ENCODE peak calls at places on chromosomes 11 and 22, in four cellular contexts. One of them, this sample, is unnamed.

GRCh38 chr11:87437844-87438223 is 400.1 kb downstream of the TMEM135 start:
- DNase-seq in neural crest cell: no peak
- DNase-seq in ascending aorta: no peak
- DNase-seq in psoas muscle: no peak
- DNase-seq in this sample: no peak

GRCh38 chr11:12079726-12080556 is 30.4 kb upstream of the MICAL2 start:
- DNase-seq in neural crest cell: no peak
- DNase-seq in ascending aorta: peak
- DNase-seq in psoas muscle: peak
- DNase-seq in this sample: no peak

GRCh38 chr11:11607772-11608171 is 14.0 kb downstream of the GALNT18 start:
- DNase-seq in neural crest cell: no peak
- DNase-seq in ascending aorta: no peak
- DNase-seq in psoas muscle: no peak
- DNase-seq in this sample: no peak

GRCh38 chr11:63906585-63906984 is 10.4 kb downstream of the RCOR2 start:
- DNase-seq in neural crest cell: no peak
- DNase-seq in ascending aorta: no peak
- DNase-seq in psoas muscle: no peak
- DNase-seq in this sample: no peak

GRCh38 chr11:118622376-118623290 is 15.2 kb downstream of the PHLDB1 start:
- DNase-seq in neural crest cell: no peak
- DNase-seq in ascending aorta: peak
- DNase-seq in psoas muscle: peak
- DNase-seq in this sample: no peak

GRCh38 chr11:66459138-66459778 is 7.4 kb upstream of the PELI3 start:
- DNase-seq in neural crest cell: no peak
- DNase-seq in ascending aorta: no peak
- DNase-seq in psoas muscle: no peak
- DNase-seq in this sample: no peak

GRCh38 chr22:24683671-24684070 is 80.7 kb downstream of the GGT1 start:
- DNase-seq in neural crest cell: no peak
- DNase-seq in ascending aorta: no peak
- DNase-seq in psoas muscle: no peak
- DNase-seq in this sample: no peak

GRCh38 chr11:64409707-64410395 is 50.9 kb downstream of the RPS6KA4 start:
- DNase-seq in neural crest cell: no peak
- DNase-seq in ascending aorta: no peak
- DNase-seq in psoas muscle: no peak
- DNase-seq in this sample: peak

GRCh38 chr11:59175104-59175503 is 3.2 kb downstream of the DTX4 start:
- DNase-seq in neural crest cell: peak
- DNase-seq in ascending aorta: no peak
- DNase-seq in psoas muscle: no peak
- DNase-seq in this sample: no peak

GRCh38 chr11:106986261-106986660 is 32.0 kb downstream of the GUCY1A2 start:
- DNase-seq in neural crest cell: no peak
- DNase-seq in ascending aorta: no peak
- DNase-seq in psoas muscle: no peak
- DNase-seq in this sample: no peak

GRCh38 chr11:61963016-61963281 is 4.5 kb downstream of the FTH1 start:
- DNase-seq in neural crest cell: no peak
- DNase-seq in ascending aorta: peak
- DNase-seq in psoas muscle: no peak
- DNase-seq in this sample: no peak

GRCh38 chr22:43005106-43005505 is 9.8 kb downstream of the PACSIN2 start:
- DNase-seq in neural crest cell: no peak
- DNase-seq in ascending aorta: no peak
- DNase-seq in psoas muscle: no peak
- DNase-seq in this sample: no peak

GRCh38 chr11:34333787-34334186 is 24.0 kb downstream of the ABTB2 start:
- DNase-seq in neural crest cell: no peak
- DNase-seq in ascending aorta: no peak
- DNase-seq in psoas muscle: no peak
- DNase-seq in this sample: no peak

GRCh38 chr11:132100583-132100982 is 730.2 kb downstream of the NTM start:
- DNase-seq in neural crest cell: no peak
- DNase-seq in ascending aorta: no peak
- DNase-seq in psoas muscle: no peak
- DNase-seq in this sample: no peak

GRCh38 chr11:31512117-31512516 is 2.5 kb downstream of the ELP4 start:
- DNase-seq in neural crest cell: no peak
- DNase-seq in ascending aorta: no peak
- DNase-seq in psoas muscle: no peak
- DNase-seq in this sample: no peak

GRCh38 chr11:58067685-58068084 is 36.9 kb downstream of the OR6Q1 start:
- DNase-seq in neural crest cell: no peak
- DNase-seq in ascending aorta: no peak
- DNase-seq in psoas muscle: no peak
- DNase-seq in this sample: no peak

GRCh38 chr11:116792144-116792868 is 627 bp upstream of the APOA5 start:
- DNase-seq in neural crest cell: no peak
- DNase-seq in ascending aorta: no peak
- DNase-seq in psoas muscle: no peak
- DNase-seq in this sample: no peak

GRCh38 chr11:129426776-129427175 is 51.1 kb downstream of the BARX2 start:
- DNase-seq in neural crest cell: no peak
- DNase-seq in ascending aorta: no peak
- DNase-seq in psoas muscle: no peak
- DNase-seq in this sample: no peak

GRCh38 chr11:70282012-70282411 is 11.5 kb downstream of the PPFIA1 start:
- DNase-seq in neural crest cell: no peak
- DNase-seq in ascending aorta: no peak
- DNase-seq in psoas muscle: no peak
- DNase-seq in this sample: no peak
- TF ChIP-seq CTCF in neural crest cell: no peak
- TF ChIP-seq CTCF in ascending aorta: no peak
- TF ChIP-seq CTCF in psoas muscle: no peak
- TF ChIP-seq CTCF in this sample: no peak

GRCh38 chr11:9831122-9831521 is 167.2 kb downstream of the SWAP70 start:
- DNase-seq in neural crest cell: no peak
- DNase-seq in ascending aorta: no peak
- DNase-seq in psoas muscle: no peak
- DNase-seq in this sample: no peak
- TF ChIP-seq CTCF in neural crest cell: no peak
- TF ChIP-seq CTCF in ascending aorta: no peak
- TF ChIP-seq CTCF in psoas muscle: no peak
- TF ChIP-seq CTCF in this sample: no peak

GRCh38 chr11:26229270-26229669 is 102.7 kb upstream of the ANO3 start:
- DNase-seq in neural crest cell: no peak
- DNase-seq in ascending aorta: no peak
- DNase-seq in psoas muscle: no peak
- DNase-seq in this sample: no peak

GRCh38 chr11:26231252-26231661 is 100.7 kb upstream of the ANO3 start:
- DNase-seq in neural crest cell: no peak
- DNase-seq in ascending aorta: no peak
- DNase-seq in psoas muscle: no peak
- DNase-seq in this sample: no peak

GRCh38 chr11:26230021-26230420 is 101.9 kb upstream of the ANO3 start:
- DNase-seq in neural crest cell: no peak
- DNase-seq in ascending aorta: no peak
- DNase-seq in psoas muscle: no peak
- DNase-seq in this sample: no peak

GRCh38 chr11:26228778-26229177 is 103.2 kb upstream of the ANO3 start:
- DNase-seq in neural crest cell: no peak
- DNase-seq in ascending aorta: no peak
- DNase-seq in psoas muscle: no peak
- DNase-seq in this sample: no peak

DNA sequence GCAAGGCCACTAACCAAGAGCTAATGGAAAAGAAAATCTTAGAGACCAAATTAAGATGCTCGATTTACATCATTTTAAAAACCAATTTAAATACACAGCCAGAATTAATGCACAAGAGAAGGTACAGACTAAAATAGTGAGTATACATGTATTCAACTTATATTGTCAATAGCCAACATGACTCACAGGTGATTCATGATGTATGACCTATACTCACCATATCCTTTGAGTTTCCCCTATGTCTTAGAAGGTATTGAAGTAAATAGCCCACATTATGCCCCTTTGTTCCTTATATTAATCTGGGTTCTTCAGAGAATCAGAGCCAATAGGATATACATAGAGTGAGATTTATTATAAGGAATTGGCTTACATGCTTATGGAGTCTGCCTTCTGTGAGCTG is 97.5 kb upstream of the ANO3 start:
- DNase-seq in neural crest cell: no peak
- DNase-seq in ascending aorta: no peak
- DNase-seq in psoas muscle: no peak
- DNase-seq in this sample: no peak
- TF ChIP-seq CTCF in neural crest cell: no peak
- TF ChIP-seq CTCF in ascending aorta: no peak
- TF ChIP-seq CTCF in psoas muscle: no peak
- TF ChIP-seq CTCF in this sample: no peak

DNA sequence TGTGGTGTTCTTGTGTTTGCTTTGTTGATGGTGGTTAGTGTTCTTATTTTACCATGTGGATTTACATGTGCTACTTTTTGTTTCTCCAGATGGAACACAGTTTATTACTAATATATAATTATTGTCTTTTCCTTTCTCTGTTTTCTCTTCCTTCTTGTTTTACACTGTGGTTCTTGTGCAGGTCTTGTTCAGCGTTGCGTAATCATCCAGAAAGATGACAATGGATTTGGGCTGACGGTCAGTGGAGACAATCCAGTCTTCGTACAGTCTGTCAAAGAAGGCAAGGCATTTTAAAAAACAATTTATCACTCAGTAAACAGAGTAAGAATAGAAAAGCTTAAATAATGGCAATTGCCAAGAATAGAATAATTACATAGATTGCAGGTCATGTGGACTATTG is 84.4 kb downstream of the ARHGEF12 start:
- DNase-seq in neural crest cell: no peak
- DNase-seq in ascending aorta: no peak
- DNase-seq in psoas muscle: no peak
- DNase-seq in this sample: no peak
- TF ChIP-seq CTCF in neural crest cell: no peak
- TF ChIP-seq CTCF in ascending aorta: no peak
- TF ChIP-seq CTCF in psoas muscle: no peak
- TF ChIP-seq CTCF in this sample: no peak

DNA sequence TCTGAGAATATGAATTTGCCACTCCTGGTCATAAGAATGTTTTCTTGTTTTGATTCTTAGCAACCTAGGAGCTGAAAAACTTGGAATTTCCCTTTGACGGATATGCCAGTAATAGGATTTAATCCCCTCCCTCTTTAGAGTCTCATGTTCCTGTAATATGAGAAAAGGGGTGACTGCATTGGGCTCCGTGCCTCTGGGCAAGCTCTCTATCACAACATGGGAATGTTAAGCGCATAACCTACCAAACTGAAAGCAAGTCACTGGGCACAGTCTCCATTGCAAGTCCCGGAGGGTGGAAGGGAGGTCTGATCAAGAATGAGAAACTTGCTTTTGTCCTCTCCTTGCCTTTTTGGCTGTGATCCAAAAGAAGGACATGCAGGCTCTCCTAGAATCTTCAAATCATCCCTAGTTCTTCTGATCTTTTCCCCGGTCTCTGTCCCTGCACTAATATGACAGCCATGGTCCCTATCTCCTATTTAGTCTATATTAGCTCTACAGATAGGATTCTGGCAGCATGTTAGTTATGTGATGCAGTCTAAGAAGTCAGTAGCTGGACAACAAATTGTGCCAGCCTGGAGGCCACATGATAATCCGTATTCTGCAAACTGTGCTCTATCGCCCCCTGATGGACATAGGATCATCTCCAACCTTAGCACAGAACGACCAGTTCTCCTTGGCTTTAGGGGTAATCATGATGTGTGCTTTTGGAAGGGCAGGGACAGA is 11.7 kb downstream of the OR10D3 start:
- DNase-seq in neural crest cell: peak
- DNase-seq in ascending aorta: peak
- DNase-seq in psoas muscle: no peak
- DNase-seq in this sample: no peak
- TF ChIP-seq CTCF in neural crest cell: peak
- TF ChIP-seq CTCF in ascending aorta: peak
- TF ChIP-seq CTCF in psoas muscle: peak
- TF ChIP-seq CTCF in this sample: peak

This sample was measured in mesothelial cell of epicardium.